ENCODE peak calls at places on chromosomes 3 and 15, in eight cellular contexts. C is fibroblast of lung, W is cardiac muscle cell, U is fibroblast of villous mesenchyme, J is lower lobe of right lung, L is hepatocyte, Z is mesothelial cell of epicardium, O is dorsolateral prefrontal cortex. E is an unnamed sample.

GRCh38 chr15:36810656-36811449 is 231.4 kb downstream of the CDIN1 start:
- DNase-seq in C (no peak), W (no peak), U (peak; percentile 19), J (no peak), L (no peak), Z (no peak), O (no peak), E (no peak)

GRCh38 chr15:67148196-67148701 is 82.8 kb downstream of the SMAD3 start:
- DNase-seq in C (peak; percentile 73), W (peak; percentile 65), U (peak; percentile 91), J (no peak), L (peak; percentile 24), Z (no peak), O (no peak), E (no peak)

GRCh38 chr3:127065561-127066270 is 82.8 kb downstream of the PLXNA1 start:
- DNase-seq in C (peak; percentile 14), W (peak; percentile 15), U (peak; percentile 25), J (peak; percentile 23), L (no peak), Z (no peak), O (no peak), E (no peak)

GRCh38 chr15:100919481-100920405 is 586 bp downstream of the LRRK1 start:
- DNase-seq in C (peak; percentile 15), W (peak; percentile 40), U (peak; percentile 44), J (peak; percentile 60), L (peak; percentile 29), Z (no peak), O (no peak), E (no peak)

GRCh38 chr15:44801368-44801767 is 65.0 kb downstream of the TRIM69 start:
- DNase-seq in C (peak; percentile 14), W (peak; percentile 55), U (peak; percentile 23), J (no peak), L (no peak), Z (no peak), O (no peak), E (no peak)

GRCh38 chr15:80155001-80155377 is 2.2 kb downstream of the FAH start:
- DNase-seq in C (no peak), W (peak; percentile 61), U (peak; percentile 57), J (no peak), L (no peak), Z (no peak), O (no peak), E (no peak)

GRCh38 chr15:33448961-33449611 is 138.3 kb downstream of the RYR3 start:
- DNase-seq in C (no peak), W (no peak), U (no peak), J (no peak), L (no peak), Z (no peak), O (no peak), E (no peak)

GRCh38 chr15:28936081-28936480 is 50.3 kb downstream of the APBA2 start:
- DNase-seq in C (no peak), W (no peak), U (no peak), J (no peak), L (no peak), Z (no peak), O (peak; percentile 60), E (no peak)

GRCh38 chr3:80244390-80244789 is 476.6 kb upstream of the ROBO1 start:
- DNase-seq in C (peak; percentile 96), W (peak; percentile 63), U (peak; percentile 59), J (no peak), L (no peak), Z (no peak), O (no peak), E (no peak)

GRCh38 chr15:77059761-77060345 is 11.1 kb downstream of the TSPAN3 start:
- DNase-seq in C (peak; percentile 44), W (peak; percentile 52), U (no peak), J (no peak), L (no peak), Z (no peak), O (no peak), E (no peak)

GRCh38 chr3:148943531-148944200 is 47.7 kb upstream of the GYG1 start:
- DNase-seq in C (peak; percentile 91), W (peak; percentile 90), U (peak; percentile 83), J (no peak), L (peak; percentile 85), Z (no peak), O (no peak), E (peak; percentile 16)

GRCh38 chr3:184594386-184595035 is 32.9 kb downstream of the EPHB3 start:
- DNase-seq in C (no peak), W (no peak), U (no peak), J (peak; percentile 19), L (no peak), Z (no peak), O (no peak), E (no peak)

GRCh38 chr15:70094690-70095311 is 2.9 kb downstream of the TLE3 start:
- DNase-seq in C (peak; percentile 37), W (peak; percentile 50), U (peak; percentile 74), J (no peak), L (peak; percentile 14), Z (no peak), O (no peak), E (peak; percentile 16)

GRCh38 chr3:195164573-195165263 is 106.2 kb downstream of the XXYLT1 start:
- DNase-seq in C (no peak), W (no peak), U (no peak), J (no peak), L (no peak), Z (no peak), O (no peak), E (no peak)

GRCh38 chr3:63193647-63194046 is 84.5 kb upstream of the SYNPR start:
- DNase-seq in C (peak; percentile 48), W (peak; percentile 29), U (peak; percentile 13), J (no peak), L (peak; percentile 55), Z (no peak), O (no peak), E (no peak)

DNA sequence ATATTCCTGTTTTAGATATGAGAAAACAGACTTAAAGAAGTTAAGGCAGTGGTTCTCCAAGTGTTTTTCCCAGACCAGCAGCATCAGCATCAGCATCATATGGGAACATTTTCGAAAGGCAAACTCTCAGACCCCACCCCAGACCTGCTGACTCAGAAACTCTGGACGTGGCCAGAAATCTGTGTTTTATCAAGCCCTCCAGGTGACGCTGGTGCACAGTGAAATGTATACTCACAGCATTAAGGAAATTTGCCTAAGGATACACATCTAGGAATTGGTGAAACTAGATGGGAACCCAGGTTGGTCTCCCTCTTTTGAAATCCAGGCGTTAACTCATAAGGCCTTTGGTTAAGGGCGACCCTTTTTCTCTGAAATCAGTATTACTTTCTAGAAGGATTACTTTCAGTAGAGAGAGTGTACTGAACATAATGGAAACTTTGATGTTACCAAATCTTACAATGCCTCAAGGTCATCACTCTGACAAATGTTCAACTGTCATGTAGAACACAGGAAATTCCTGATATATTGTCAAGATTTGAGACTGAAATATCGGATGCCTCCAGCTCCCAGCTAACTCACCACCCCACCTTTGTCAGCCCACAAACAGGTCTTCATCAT is 910.2 kb downstream of the ROBO1 start:
- DNase-seq in C (no peak), W (peak; percentile 64), U (peak; percentile 29), J (no peak), L (peak; percentile 56), Z (no peak), O (no peak), E (no peak)
- TF ChIP-seq CTCF in C (no peak), W (peak; percentile 37), U (no peak), J (no peak), L (peak; percentile 32), Z (no peak), O (no peak), E (no peak)

DNA sequence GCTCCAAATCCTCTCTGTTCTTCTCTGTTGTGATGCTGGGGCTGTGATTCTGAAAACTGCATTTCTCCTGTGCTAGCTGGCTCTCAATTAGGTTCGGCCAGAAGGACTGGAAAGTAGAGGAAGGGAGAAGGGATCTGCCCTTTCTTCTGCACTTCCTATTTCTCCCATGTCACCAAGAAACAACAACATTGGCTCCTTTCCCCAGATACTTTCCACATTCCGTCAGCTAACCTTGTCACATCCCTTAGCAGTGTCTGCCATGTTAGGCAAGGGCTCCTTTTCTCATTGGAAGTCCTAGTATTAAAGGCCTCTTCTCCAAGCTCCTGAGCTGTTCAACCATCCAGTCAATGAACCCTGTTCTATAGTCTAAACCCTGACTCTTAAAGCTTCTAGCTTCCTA is 171.1 kb downstream of the ZNF621 start:
- DNase-seq in C (no peak), W (no peak), U (no peak), J (no peak), L (no peak), Z (no peak), O (no peak), E (no peak)
- TF ChIP-seq CTCF in C (no peak), W (no peak), U (no peak), J (no peak), L (no peak), Z (no peak), O (no peak), E (no peak)

GRCh38 chr3:50238549-50239026 is 2.6 kb downstream of the GNAI2 start:
- DNase-seq in C (no peak), W (no peak), U (peak; percentile 29), J (peak; percentile 92), L (peak; percentile 50), Z (no peak), O (peak; percentile 74), E (no peak)
- TF ChIP-seq CTCF in C (no peak), W (no peak), U (peak; percentile 16), J (no peak), L (no peak), Z (no peak), O (no peak), E (no peak)

GRCh38 chr3:23701711-23702110 is 104.0 kb upstream of the UBE2E1 start:
- DNase-seq in C (no peak), W (no peak), U (no peak), J (no peak), L (no peak), Z (no peak), O (no peak), E (no peak)

GRCh38 chr3:23702198-23702597 is 103.6 kb upstream of the UBE2E1 start:
- DNase-seq in C (no peak), W (no peak), U (no peak), J (no peak), L (peak; percentile 19), Z (no peak), O (no peak), E (no peak)

GRCh38 chr3:23698652-23699313 is 107.0 kb upstream of the UBE2E1 start:
- DNase-seq in C (no peak), W (no peak), U (no peak), J (no peak), L (no peak), Z (no peak), O (no peak), E (no peak)

GRCh38 chr3:23706116-23706515 is 99.6 kb upstream of the UBE2E1 start:
- DNase-seq in C (no peak), W (no peak), U (no peak), J (no peak), L (no peak), Z (no peak), O (no peak), E (no peak)

GRCh38 chr3:23704316-23704715 is 101.4 kb upstream of the UBE2E1 start:
- DNase-seq in C (peak; percentile 53), W (peak; percentile 79), U (peak; percentile 30), J (no peak), L (no peak), Z (no peak), O (no peak), E (no peak)
- TF ChIP-seq CTCF in C (no peak), W (no peak), U (no peak), J (no peak), L (no peak), Z (no peak), O (no peak), E (no peak)